ENCODE peak calls at places on chromosomes 1 and 21, in six cellular contexts. R is activated B cell treated with CpG ODN at 0.5 μM for 24 hours, U is LHCN-M2, J is OCI-M1, S is body of pancreas, I is lower leg skin. V is an unnamed sample.

GRCh38 chr1:242728696-242729095 is 204.2 kb upstream of the PLD5 start:
- DNase-seq in U (no peak), S (no peak), J (no peak), I (no peak), R (no peak), V (no peak)

GRCh38 chr1:209038735-209039134 is 544.8 kb upstream of the CAMK1G start:
- DNase-seq in I (no peak), U (peak; percentile 38), R (no peak), J (no peak), S (no peak), V (no peak)

GRCh38 chr21:15421521-15421920 is 308.3 kb upstream of the USP25 start:
- DNase-seq in S (no peak), U (no peak), I (no peak), J (no peak), R (no peak), V (no peak)

GRCh38 chr21:36615274-36615964 is 83.5 kb upstream of the SIM2 start:
- DNase-seq in J (no peak), R (no peak), I (no peak), U (no peak), S (no peak), V (no peak)

GRCh38 chr1:25619101-25619890 is 2.7 kb downstream of the MAN1C1 start:
- DNase-seq in I (no peak), R (no peak), J (peak; percentile 48), S (no peak), U (no peak), V (no peak)

GRCh38 chr1:235758931-235759330 is 107.8 kb downstream of the LYST start:
- DNase-seq in U (no peak), J (peak; percentile 36), S (no peak), R (no peak), I (no peak), V (no peak)

GRCh38 chr1:206005761-206006160 is 2.6 kb upstream of the RAB7B start:
- DNase-seq in J (no peak), U (no peak), R (no peak), S (peak; percentile 54), I (no peak), V (no peak)

GRCh38 chr1:203450541-203451149 is 25.0 kb upstream of the PRELP start:
- DNase-seq in U (no peak), S (no peak), J (no peak), I (no peak), R (no peak), V (no peak)

GRCh38 chr1:55826413-55827080 is 611.4 kb upstream of the USP24 start:
- DNase-seq in R (no peak), U (no peak), S (no peak), I (no peak), J (no peak), V (no peak)